ENCODE peak calls at places on chromosomes 16 and 17, in eight cellular contexts. T, Z, D, L, E, P, Y and J are unnamed samples.

GRCh38 chr16:84714028-84714427 is 14.2 kb downstream of the USP10 start:
- DNase-seq in T (no peak), Z (no peak), D (no peak), L (peak; percentile 78), E (no peak), P (no peak), Y (no peak), J (no peak)

GRCh38 chr17:81995463-81996231 is 18.2 kb downstream of the ASPSCR1 start:
- DNase-seq in T (no peak), Z (no peak), D (no peak), L (no peak), E (no peak), P (no peak), Y (no peak), J (no peak)

GRCh38 chr17:4664230-4664629 is 22.8 kb upstream of the ALOX15 start:
- DNase-seq in T (no peak), Z (no peak), D (no peak), L (no peak), E (no peak), P (no peak), Y (no peak), J (no peak)

GRCh38 chr16:84507011-84507982 is 2.8 kb upstream of the MEAK7 start:
- DNase-seq in T (no peak), Z (no peak), D (no peak), L (no peak), E (no peak), P (no peak), Y (no peak), J (no peak)

GRCh38 chr17:83178533-83179201 is 99.3 kb downstream of the METRNL start:
- DNase-seq in T (no peak), Z (no peak), D (no peak), L (peak; percentile 84), E (no peak), P (no peak), Y (no peak), J (no peak)

GRCh38 chr17:29145289-29146058 is 34.7 kb downstream of the MYO18A start:
- DNase-seq in T (peak; percentile 54), Z (no peak), D (peak; percentile 89), L (no peak), E (peak; percentile 52), P (peak; percentile 68), Y (peak; percentile 82), J (peak; percentile 70)

GRCh38 chr17:46865100-46865499 is 13.7 kb downstream of the WNT9B start:
- DNase-seq in T (no peak), Z (no peak), D (no peak), L (no peak), E (no peak), P (no peak), Y (peak; percentile 23), J (no peak)

GRCh38 chr17:63500548-63501390 is 22.4 kb upstream of the KCNH6 start:
- DNase-seq in T (no peak), Z (no peak), D (no peak), L (no peak), E (no peak), P (no peak), Y (no peak), J (no peak)

GRCh38 chr16:48317614-48318013 is 67.6 kb downstream of the SIAH1 start:
- DNase-seq in T (no peak), Z (peak; percentile 27), D (peak; percentile 65), L (no peak), E (no peak), P (no peak), Y (no peak), J (peak; percentile 70)

GRCh38 chr17:79652999-79653643 is 42.3 kb upstream of the RBFOX3 start:
- DNase-seq in T (no peak), Z (no peak), D (no peak), L (no peak), E (no peak), P (no peak), Y (no peak), J (no peak)

GRCh38 chr17:31373150-31374082 is 18.1 kb upstream of the RAB11FIP4 start:
- DNase-seq in T (no peak), Z (peak; percentile 32), D (peak; percentile 85), L (no peak), E (no peak), P (peak; percentile 57), Y (no peak), J (peak; percentile 53)

GRCh38 chr16:57264950-57265371 is 19.5 kb downstream of the PLLP start:
- DNase-seq in T (peak; percentile 93), Z (no peak), D (no peak), L (no peak), E (no peak), P (peak; percentile 64), Y (no peak), J (no peak)

GRCh38 chr17:71963341-71963740 is 157.5 kb upstream of the SOX9 start:
- DNase-seq in T (no peak), Z (no peak), D (no peak), L (no peak), E (no peak), P (no peak), Y (no peak), J (no peak)

GRCh38 chr17:27555364-27555763 is 75.6 kb upstream of the LGALS9 start:
- DNase-seq in T (no peak), Z (no peak), D (no peak), L (no peak), E (no peak), P (no peak), Y (no peak), J (no peak)

GRCh38 chr17:19433727-19434340 is 22.8 kb downstream of the RNF112 start:
- DNase-seq in T (no peak), Z (no peak), D (no peak), L (no peak), E (no peak), P (no peak), Y (no peak), J (no peak)

GRCh38 chr17:8345052-8345690 is 5.5 kb downstream of the ODF4 start:
- DNase-seq in T (no peak), Z (no peak), D (no peak), L (no peak), E (no peak), P (no peak), Y (no peak), J (no peak)

GRCh38 chr16:56972898-56973689 is 11.3 kb downstream of the CETP start:
- DNase-seq in T (no peak), Z (no peak), D (no peak), L (no peak), E (no peak), P (no peak), Y (no peak), J (no peak)

GRCh38 chr16:70437017-70437581 is 1.8 kb downstream of the ST3GAL2 start:
- DNase-seq in T (no peak), Z (peak; percentile 86), D (peak; percentile 93), L (no peak), E (no peak), P (no peak), Y (peak; percentile 87), J (peak; percentile 63)

GRCh38 chr17:44081681-44082080 is 11.1 kb downstream of the G6PC3 start:
- DNase-seq in T (no peak), Z (no peak), D (no peak), L (no peak), E (no peak), P (no peak), Y (no peak), J (no peak)

GRCh38 chr17:75707096-75707720 is 14.1 kb upstream of the ITGB4 start:
- DNase-seq in T (no peak), Z (no peak), D (peak; percentile 63), L (no peak), E (peak; percentile 95), P (no peak), Y (no peak), J (no peak)

GRCh38 chr16:567362-568256 is 804 bp downstream of the NHLRC4 start:
- DNase-seq in T (no peak), Z (no peak), D (no peak), L (no peak), E (no peak), P (no peak), Y (no peak), J (no peak)

GRCh38 chr17:81821603-81822311 is 11.3 kb downstream of the MCRIP1 start:
- DNase-seq in T (peak; percentile 97), Z (no peak), D (peak; percentile 74), L (no peak), E (peak; percentile 80), P (peak; percentile 98), Y (peak; percentile 69), J (no peak)

GRCh38 chr17:9906616-9907015 is 1.5 kb upstream of the RCVRN start:
- DNase-seq in T (no peak), Z (no peak), D (no peak), L (no peak), E (no peak), P (no peak), Y (no peak), J (no peak)

GRCh38 chr17:4968166-4968915 is 724 bp upstream of the SPAG7 start:
- DNase-seq in T (no peak), Z (no peak), D (no peak), L (no peak), E (peak; percentile 30), P (no peak), Y (peak; percentile 34), J (no peak)

GRCh38 chr17:14933676-14934075 is 331.4 kb downstream of the PMP22 start:
- DNase-seq in T (no peak), Z (no peak), D (no peak), L (no peak), E (no peak), P (no peak), Y (no peak), J (no peak)

GRCh38 chr17:14940112-14940945 is 324.8 kb downstream of the PMP22 start:
- DNase-seq in T (no peak), Z (no peak), D (no peak), L (peak; percentile 83), E (no peak), P (no peak), Y (no peak), J (no peak)

GRCh38 chr17:14940946-14941280 is 324.2 kb downstream of the PMP22 start:
- DNase-seq in T (no peak), Z (no peak), D (no peak), L (no peak), E (no peak), P (no peak), Y (no peak), J (no peak)

GRCh38 chr17:14935139-14935538 is 330.0 kb downstream of the PMP22 start:
- DNase-seq in T (no peak), Z (no peak), D (no peak), L (peak; percentile 57), E (no peak), P (no peak), Y (no peak), J (no peak)
- TF ChIP-seq CTCF in T (no peak), Z (no peak), D (no peak), L (no peak), E (no peak), P (no peak), Y (no peak), J (no peak)

GRCh38 chr16:23587726-23588125 is 8.4 kb downstream of the NDUFAB1 start:
- DNase-seq in T (no peak), Z (peak; percentile 29), D (peak; percentile 65), L (no peak), E (no peak), P (no peak), Y (no peak), J (peak; percentile 80)
- H3K4me3 ChIP-seq in T (no peak overlapping the region), Z (no peak overlapping the region), D (no peak overlapping the region), L (no peak overlapping the region), E (no peak overlapping the region), P (no peak overlapping the region), Y (no peak overlapping the region), J (no peak overlapping the region)

GRCh38 chr17:61463068-61463980 is 11.1 kb downstream of the TBX4 start:
- DNase-seq in T (no peak), Z (no peak), D (no peak), L (no peak), E (no peak), P (no peak), Y (no peak), J (no peak)
- TF ChIP-seq CTCF in T (no peak), Z (peak; percentile 25), D (peak; percentile 6), L (no peak), E (no peak), P (no peak), Y (peak; percentile 11), J (peak; percentile 16)

GRCh38 chr16:51132484-51132883 is 18.6 kb downstream of the SALL1 start:
- DNase-seq in T (no peak), Z (no peak), D (no peak), L (no peak), E (no peak), P (no peak), Y (no peak), J (no peak)
- H3K4me3 ChIP-seq in T (no peak overlapping the region), Z (no peak overlapping the region), D (no peak overlapping the region), L (no peak overlapping the region), E (no peak overlapping the region), P (no peak overlapping the region), Y (no peak overlapping the region), J (no peak overlapping the region)